ENCODE peak calls at places on chromosomes 16 and 17, in seven cellular contexts. J is ELR, C is cardiac muscle cell, Y is endothelial cell, T is fibroblast of lung, S is uterus, U is WTC11. H is an unnamed sample.

GRCh38 chr17:6420173-6420641 is 14.7 kb downstream of the AIPL1 start:
- DNase-seq in J (peak), C (peak), Y (peak), T (no peak), S (no peak), U (peak), H (no peak)

GRCh38 chr17:82648761-82649474 is 674 bp upstream of the WDR45B start:
- DNase-seq in J (peak), C (peak), Y (peak), T (no peak), S (peak), U (peak), H (no peak)

GRCh38 chr17:47934856-47935255 is 6.5 kb upstream of the PNPO start:
- DNase-seq in J (peak), C (no peak), Y (no peak), T (no peak), S (no peak), U (no peak), H (peak)

GRCh38 chr16:76195648-76196047 is 81.6 kb upstream of the CNTNAP4 start:
- DNase-seq in J (no peak), C (peak), Y (no peak), T (no peak), S (no peak), U (no peak), H (no peak)

GRCh38 chr17:46727572-46728348 is 90.7 kb downstream of the WNT3 start:
- DNase-seq in J (peak), C (no peak), Y (no peak), T (peak), S (no peak), U (no peak), H (peak)

GRCh38 chr17:57875109-57876022 is 25.5 kb upstream of the MRPS23 start:
- DNase-seq in J (peak), C (peak), Y (peak), T (peak), S (peak), U (peak), H (peak)

GRCh38 chr17:1720856-1721386 is 3.6 kb upstream of the WDR81 start:
- DNase-seq in J (peak), C (peak), Y (peak), T (peak), S (peak), U (peak), H (peak)

GRCh38 chr17:40515491-40516041 is 14.1 kb upstream of the TNS4 start:
- DNase-seq in J (no peak), C (no peak), Y (no peak), T (no peak), S (no peak), U (no peak), H (no peak)

GRCh38 chr17:49952209-49952911 is 16.6 kb upstream of the DLX4 start:
- DNase-seq in J (peak), C (peak), Y (peak), T (peak), S (peak), U (peak), H (peak)

GRCh38 chr17:7250655-7251329 is 742 bp downstream of the CTDNEP1 start:
- DNase-seq in J (no peak), C (no peak), Y (no peak), T (no peak), S (no peak), U (no peak), H (peak)

GRCh38 chr16:14286381-14287230 is 215.5 kb downstream of the MRTFB start:
- DNase-seq in J (no peak), C (no peak), Y (no peak), T (peak), S (no peak), U (peak), H (no peak)

GRCh38 chr17:77543779-77544178 is 403.0 kb downstream of the SEC14L1 start:
- DNase-seq in J (no peak), C (no peak), Y (no peak), T (no peak), S (no peak), U (no peak), H (no peak)

GRCh38 chr17:19332371-19333131 is 30.0 kb downstream of the B9D1 start:
- DNase-seq in J (peak), C (no peak), Y (no peak), T (no peak), S (no peak), U (no peak), H (peak)

GRCh38 chr16:55294947-55295346 is 29.1 kb upstream of the IRX6 start:
- DNase-seq in J (no peak), C (peak), Y (no peak), T (no peak), S (no peak), U (no peak), H (no peak)

GRCh38 chr16:1643521-1643920 is 31.4 kb downstream of the CRAMP1 start:
- DNase-seq in J (no peak), C (no peak), Y (no peak), T (no peak), S (no peak), U (no peak), H (no peak)

H was measured in EH.